ENCODE peak calls at places on chromosomes 13 and 19, in four cellular contexts. One of them, this sample, is unnamed.
A peak's percentile ranks its signal among the peaks of the same experiment; 100 is the strongest.

GRCh38 chr19:593505-593904 is 3.8 kb downstream of the HCN2 start:
- DNase-seq in cardiac fibroblast: no peak
- DNase-seq in thoracic aorta: no peak
- DNase-seq in fibroblast of the aortic adventitia: no peak
- DNase-seq in this sample: no peak

GRCh38 chr13:90493667-90494066 is 853.8 kb upstream of the MIR17HG start:
- DNase-seq in cardiac fibroblast: no peak
- DNase-seq in fibroblast of the aortic adventitia: no peak
- DNase-seq in thoracic aorta: no peak
- DNase-seq in this sample: no peak

GRCh38 chr19:4456566-4456842 is 1.1 kb downstream of the UBXN6 start:
- DNase-seq in fibroblast of the aortic adventitia: peak; percentile 68
- DNase-seq in thoracic aorta: no peak
- DNase-seq in cardiac fibroblast: peak; percentile 67
- DNase-seq in this sample: peak; percentile 65

GRCh38 chr13:44109986-44110640 is 230.4 kb downstream of the LACC1 start:
- DNase-seq in cardiac fibroblast: no peak
- DNase-seq in fibroblast of the aortic adventitia: no peak
- DNase-seq in thoracic aorta: no peak
- DNase-seq in this sample: no peak

GRCh38 chr13:30832845-30833332 is 73.2 kb upstream of the MEDAG start:
- DNase-seq in fibroblast of the aortic adventitia: peak; percentile 23
- DNase-seq in thoracic aorta: no peak
- DNase-seq in cardiac fibroblast: peak; percentile 70
- DNase-seq in this sample: peak; percentile 58

GRCh38 chr19:38089440-38089839 is 134.6 kb downstream of the DPF1 start:
- DNase-seq in thoracic aorta: no peak
- DNase-seq in cardiac fibroblast: no peak
- DNase-seq in fibroblast of the aortic adventitia: no peak
- DNase-seq in this sample: no peak

GRCh38 chr19:58451358-58452101 is at the start of gene ZNF324B:
- DNase-seq in cardiac fibroblast: peak; percentile 94
- DNase-seq in thoracic aorta: peak; percentile 93
- DNase-seq in fibroblast of the aortic adventitia: peak; percentile 91
- DNase-seq in this sample: peak; percentile 97

GRCh38 chr13:73372691-73373627 is 314.2 kb downstream of the KLF5 start:
- DNase-seq in cardiac fibroblast: no peak
- DNase-seq in fibroblast of the aortic adventitia: no peak
- DNase-seq in thoracic aorta: no peak
- DNase-seq in this sample: no peak

GRCh38 chr19:40601061-40601973 is at the start of gene LTBP4:
- DNase-seq in fibroblast of the aortic adventitia: no peak
- DNase-seq in thoracic aorta: no peak
- DNase-seq in cardiac fibroblast: peak; percentile 28
- DNase-seq in this sample: no peak

GRCh38 chr19:45471116-45471865 is 3.5 kb downstream of the FOSB start:
- DNase-seq in cardiac fibroblast: no peak
- DNase-seq in thoracic aorta: no peak
- DNase-seq in fibroblast of the aortic adventitia: no peak
- DNase-seq in this sample: no peak

GRCh38 chr19:54160182-54160811 is 776 bp upstream of the LENG1 start:
- DNase-seq in cardiac fibroblast: peak; percentile 45
- DNase-seq in thoracic aorta: no peak
- DNase-seq in fibroblast of the aortic adventitia: peak; percentile 26
- DNase-seq in this sample: no peak

GRCh38 chr13:94478913-94479312 is 569 bp downstream of the DCT start:
- DNase-seq in cardiac fibroblast: no peak
- DNase-seq in thoracic aorta: no peak
- DNase-seq in fibroblast of the aortic adventitia: no peak
- DNase-seq in this sample: no peak

GRCh38 chr19:16381756-16382401 is 57.3 kb downstream of the KLF2 start:
- DNase-seq in fibroblast of the aortic adventitia: peak; percentile 97
- DNase-seq in cardiac fibroblast: peak; percentile 83
- DNase-seq in thoracic aorta: peak; percentile 90
- DNase-seq in this sample: no peak
- H3K4me3 ChIP-seq in fibroblast of the aortic adventitia: no peak overlapping the region
- H3K4me3 ChIP-seq in cardiac fibroblast: no peak overlapping the region
- H3K4me3 ChIP-seq in thoracic aorta: no peak overlapping the region
- H3K4me3 ChIP-seq in this sample: no peak overlapping the region

DNA sequence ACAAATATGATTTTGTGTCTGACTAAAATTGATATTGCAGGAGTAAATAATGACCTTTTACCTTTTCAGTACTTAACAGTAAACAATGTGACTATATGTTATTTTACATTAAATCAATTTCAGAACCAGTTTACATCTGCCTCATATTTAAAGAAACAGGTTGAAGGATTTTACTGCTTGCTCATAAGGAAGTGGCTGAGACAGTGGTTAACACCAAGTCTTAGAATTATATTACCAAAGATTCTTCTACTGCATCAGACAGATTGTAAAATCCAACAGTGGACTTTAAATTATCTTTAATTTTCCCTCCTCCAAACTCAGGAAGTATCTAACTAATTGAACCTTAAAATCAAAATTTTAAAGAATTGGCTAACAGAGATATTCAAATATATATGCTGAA is 1929.9 kb downstream of the PCDH9 start:
- DNase-seq in thoracic aorta: no peak
- DNase-seq in fibroblast of the aortic adventitia: no peak
- DNase-seq in cardiac fibroblast: no peak
- DNase-seq in this sample: no peak
- H3K4me3 ChIP-seq in thoracic aorta: no peak overlapping the region
- H3K4me3 ChIP-seq in fibroblast of the aortic adventitia: no peak overlapping the region
- H3K4me3 ChIP-seq in cardiac fibroblast: no peak overlapping the region
- H3K4me3 ChIP-seq in this sample: no peak overlapping the region

DNA sequence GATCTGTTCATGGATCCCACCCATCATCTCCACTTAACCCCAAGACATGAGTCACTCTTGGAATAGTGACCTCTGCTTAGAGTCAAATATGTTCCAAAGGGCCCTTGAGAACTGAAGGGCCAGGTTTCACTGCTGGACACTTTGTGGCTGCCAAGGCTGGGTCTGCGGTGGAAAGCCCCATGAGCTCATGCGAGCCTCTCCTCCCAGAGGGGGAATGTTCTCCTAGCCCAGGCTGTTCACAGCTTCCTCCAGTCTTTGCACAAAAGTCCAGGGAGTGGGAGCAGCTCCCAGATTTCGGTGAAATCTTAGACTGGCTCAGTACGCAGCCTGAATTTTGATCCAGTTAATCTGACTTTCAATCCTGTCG is 732 bp upstream of the DCLK1 start:
- DNase-seq in thoracic aorta: no peak
- DNase-seq in fibroblast of the aortic adventitia: peak; percentile 91
- DNase-seq in cardiac fibroblast: peak; percentile 54
- DNase-seq in this sample: no peak
- H3K4me3 ChIP-seq in thoracic aorta: peak overlapping the region; percentile 75
- H3K4me3 ChIP-seq in fibroblast of the aortic adventitia: peak overlapping the region; percentile 91
- H3K4me3 ChIP-seq in cardiac fibroblast: no peak overlapping the region
- H3K4me3 ChIP-seq in this sample: no peak overlapping the region

GRCh38 chr13:78382481-78382880 is 220.9 kb downstream of the POU4F1 start:
- DNase-seq in thoracic aorta: no peak
- DNase-seq in fibroblast of the aortic adventitia: no peak
- DNase-seq in cardiac fibroblast: no peak
- DNase-seq in this sample: no peak

GRCh38 chr13:78382946-78383542 is 220.3 kb downstream of the POU4F1 start:
- DNase-seq in thoracic aorta: no peak
- DNase-seq in cardiac fibroblast: no peak
- DNase-seq in fibroblast of the aortic adventitia: no peak
- DNase-seq in this sample: no peak

DNA sequence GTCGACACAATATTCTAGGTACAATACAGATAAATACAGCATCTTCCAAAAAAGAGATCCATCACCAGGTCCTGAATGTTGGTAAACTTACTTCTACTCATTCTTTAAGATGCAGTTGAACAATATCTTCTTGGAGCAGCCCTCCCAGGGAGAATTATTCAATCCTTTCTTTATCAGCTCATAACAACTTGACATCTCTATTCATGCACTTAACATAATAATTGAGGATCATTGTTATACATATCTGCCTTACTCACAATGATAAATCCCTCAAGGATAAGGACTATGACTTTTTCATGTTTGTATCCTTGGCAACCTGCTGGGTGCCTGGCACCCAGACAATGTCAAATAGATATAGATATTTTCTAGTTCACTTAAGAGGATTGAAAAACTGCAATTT is 219.5 kb downstream of the POU4F1 start:
- DNase-seq in thoracic aorta: no peak
- DNase-seq in cardiac fibroblast: no peak
- DNase-seq in fibroblast of the aortic adventitia: no peak
- DNase-seq in this sample: no peak
- H3K4me3 ChIP-seq in thoracic aorta: no peak overlapping the region
- H3K4me3 ChIP-seq in cardiac fibroblast: no peak overlapping the region
- H3K4me3 ChIP-seq in fibroblast of the aortic adventitia: no peak overlapping the region
- H3K4me3 ChIP-seq in this sample: no peak overlapping the region